ENCODE peak calls at places on chromosome 12, in nine cellular contexts. Z is thyroid gland, G is adrenal gland, S is body of pancreas, T is ovary, L is sigmoid colon, V is heart left ventricle, A is Peyer's patch, C is suprapubic skin. I is an unnamed sample. For H3K4me1, the result is how much of the 10 kb centered on the place peaks cover.

GRCh38 chr12:108177131-108177530 is 48.0 kb downstream of the WSCD2 start:
- DNase-seq in Z (peak), G (no peak), S (no peak), T (no peak), L (no peak), V (no peak), A (no peak), C (no peak), I (no peak)

GRCh38 chr12:75568387-75568786 is 57.0 kb upstream of the KRR1 start:
- DNase-seq in Z (no peak), G (no peak), S (no peak), T (no peak), L (no peak), V (no peak), A (no peak), C (no peak), I (no peak)

GRCh38 chr12:100716949-100717732 is 77.4 kb upstream of the ANO4 start:
- DNase-seq in Z (no peak), G (no peak), S (no peak), T (peak), L (no peak), V (no peak), A (no peak), C (no peak), I (no peak)

GRCh38 chr12:43903686-43904085 is 67.8 kb downstream of the TMEM117 start:
- DNase-seq in Z (no peak), G (no peak), S (no peak), T (no peak), L (no peak), V (no peak), A (no peak), C (no peak), I (no peak)

GRCh38 chr12:11667159-11667558 is 17.7 kb downstream of the ETV6 start:
- DNase-seq in Z (no peak), G (no peak), S (no peak), T (no peak), L (no peak), V (no peak), A (no peak), C (no peak), I (no peak)

GRCh38 chr12:131188131-131189050 is 234.7 kb downstream of the ADGRD1 start:
- DNase-seq in Z (no peak), G (no peak), S (no peak), T (no peak), L (no peak), V (no peak), A (no peak), C (no peak), I (no peak)

GRCh38 chr12:109377139-109377685 is 29.5 kb downstream of the MYO1H start:
- DNase-seq in Z (no peak), G (no peak), S (no peak), T (no peak), L (no peak), V (no peak), A (no peak), C (no peak), I (no peak)

GRCh38 chr12:109358154-109358869 is 10.6 kb downstream of the MYO1H start:
- DNase-seq in Z (no peak), G (no peak), S (no peak), T (no peak), L (no peak), V (no peak), A (no peak), C (no peak), I (no peak)

GRCh38 chr12:58933068-58933681 is 12.9 kb upstream of the LRIG3 start:
- DNase-seq in Z (no peak), G (no peak), S (no peak), T (no peak), L (no peak), V (no peak), A (no peak), C (no peak), I (no peak)

GRCh38 chr12:115934877-115935276 is 342.6 kb downstream of the MED13L start:
- DNase-seq in Z (no peak), G (no peak), S (no peak), T (no peak), L (no peak), V (no peak), A (no peak), C (no peak), I (no peak)

GRCh38 chr12:126198516-126198915 is 1133.3 kb downstream of the AACS start:
- DNase-seq in Z (no peak), G (no peak), S (no peak), T (no peak), L (no peak), V (no peak), A (no peak), C (no peak), I (no peak)

GRCh38 chr12:51904951-51905471 is 2.3 kb upstream of the ACVRL1 start:
- DNase-seq in Z (no peak), G (no peak), S (peak), T (no peak), L (peak), V (peak), A (no peak), C (peak), I (peak)

GRCh38 chr12:79487386-79488110 is 203.2 kb downstream of the PAWR start:
- DNase-seq in Z (no peak), G (no peak), S (no peak), T (no peak), L (no peak), V (no peak), A (no peak), C (no peak), I (no peak)

GRCh38 chr12:12606793-12607589 is 4.7 kb upstream of the CREBL2 start:
- DNase-seq in Z (no peak), G (no peak), S (no peak), T (no peak), L (no peak), V (no peak), A (no peak), C (no peak), I (no peak)

DNA sequence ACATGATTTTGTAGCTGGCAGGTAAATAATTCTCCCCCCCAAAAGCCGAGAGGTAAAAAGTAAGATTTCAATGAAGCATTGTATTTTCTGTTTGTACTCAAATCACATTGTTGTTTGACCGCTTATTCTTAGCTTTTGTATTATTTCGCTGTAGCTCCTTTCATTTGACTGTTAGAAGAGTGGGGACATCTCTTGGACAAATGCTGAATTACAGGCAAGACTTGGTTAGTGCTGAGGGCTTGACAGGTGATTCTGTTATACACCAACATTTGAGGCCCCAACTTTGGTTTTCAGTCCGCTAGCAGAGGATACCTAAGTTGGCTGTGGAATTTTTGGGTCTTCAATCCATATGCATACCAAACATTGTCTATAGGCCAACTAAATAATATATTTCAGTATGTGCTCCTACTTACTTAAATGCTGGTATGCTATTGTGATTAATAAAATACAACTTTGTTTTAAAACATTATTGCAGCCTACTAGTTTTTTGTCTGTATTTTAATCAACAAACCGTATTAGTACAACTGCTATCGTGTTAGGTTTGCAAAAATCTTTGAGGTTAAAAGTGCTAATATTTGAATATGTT is 102.2 kb downstream of the ERC1 start:
- DNase-seq in Z (no peak), G (peak), S (peak), T (no peak), L (no peak), V (peak), A (no peak), C (no peak), I (no peak)
- H3K4me1 ChIP-seq in Z (under half), G (under half), S (under half), T (under half), L (under half), V (under half), A (under half), C (under half), I (under half)

DNA sequence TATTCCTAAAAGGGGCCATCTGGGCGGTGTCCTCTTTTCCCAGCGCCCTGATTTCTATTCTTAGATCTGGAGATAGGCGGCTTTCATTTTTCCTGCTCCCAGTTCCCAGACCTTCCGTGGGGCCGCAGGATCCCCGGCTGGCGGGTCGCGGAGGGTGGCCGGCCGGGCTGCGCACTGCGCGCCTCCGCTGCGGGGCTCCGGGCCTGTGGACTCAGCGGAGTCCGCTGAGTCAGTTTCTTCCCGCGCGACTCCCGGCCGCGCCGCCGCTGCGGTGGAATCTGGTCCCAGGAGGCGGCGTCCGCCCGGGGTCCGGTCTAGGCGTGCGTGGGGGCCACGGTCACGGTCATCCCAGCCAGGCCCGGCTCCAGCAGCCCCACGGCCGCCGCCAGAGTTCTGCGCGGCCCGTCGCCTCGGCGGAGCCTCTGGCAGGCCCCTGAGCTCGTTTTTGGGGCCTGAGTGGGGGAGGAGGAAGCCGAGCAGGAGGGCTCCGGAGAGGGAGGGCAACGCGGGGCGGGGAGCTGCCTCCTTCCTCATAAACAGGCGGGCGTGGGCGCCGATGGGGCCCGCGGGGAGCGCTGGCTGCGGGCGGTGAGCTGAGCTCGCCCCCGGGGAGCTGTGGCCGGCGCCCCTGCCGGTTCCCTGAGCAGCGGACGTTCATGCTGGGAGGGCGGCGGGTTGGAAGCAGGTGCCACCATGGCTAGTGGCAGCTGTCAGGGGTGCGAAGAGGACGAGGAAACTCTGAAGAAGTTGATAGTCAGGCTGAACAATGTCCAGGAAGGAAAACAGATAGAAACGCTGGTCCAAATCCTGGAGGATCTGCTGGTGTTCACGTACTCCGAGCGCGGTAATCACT is at the start of gene LRRK2:
- DNase-seq in Z (peak), G (peak), S (peak), T (peak), L (peak), V (peak), A (peak), C (peak), I (peak)
- TF ChIP-seq POLR2A in Z (peak), G (peak), S (peak), T (peak), L (peak), V (no peak), A (peak), C (peak), I (peak)

GRCh38 chr12:54390176-54390667 is 5.7 kb upstream of the ZNF385A start:
- DNase-seq in Z (peak), G (no peak), S (no peak), T (no peak), L (no peak), V (no peak), A (no peak), C (no peak), I (no peak)
- H3K4me1 ChIP-seq in Z (under half), G (under half), S (under half), T (under half), L (under half), V (half or more), A (under half), C (half or more), I (under half)

GRCh38 chr12:112153181-112153899 is 28.0 kb downstream of the TRAFD1 start:
- DNase-seq in Z (no peak), G (no peak), S (no peak), T (no peak), L (no peak), V (no peak), A (no peak), C (no peak), I (no peak)
- TF ChIP-seq POLR2A in Z (no peak), G (no peak), S (no peak), T (no peak), L (no peak), V (no peak), A (no peak), C (no peak), I (no peak)

DNA sequence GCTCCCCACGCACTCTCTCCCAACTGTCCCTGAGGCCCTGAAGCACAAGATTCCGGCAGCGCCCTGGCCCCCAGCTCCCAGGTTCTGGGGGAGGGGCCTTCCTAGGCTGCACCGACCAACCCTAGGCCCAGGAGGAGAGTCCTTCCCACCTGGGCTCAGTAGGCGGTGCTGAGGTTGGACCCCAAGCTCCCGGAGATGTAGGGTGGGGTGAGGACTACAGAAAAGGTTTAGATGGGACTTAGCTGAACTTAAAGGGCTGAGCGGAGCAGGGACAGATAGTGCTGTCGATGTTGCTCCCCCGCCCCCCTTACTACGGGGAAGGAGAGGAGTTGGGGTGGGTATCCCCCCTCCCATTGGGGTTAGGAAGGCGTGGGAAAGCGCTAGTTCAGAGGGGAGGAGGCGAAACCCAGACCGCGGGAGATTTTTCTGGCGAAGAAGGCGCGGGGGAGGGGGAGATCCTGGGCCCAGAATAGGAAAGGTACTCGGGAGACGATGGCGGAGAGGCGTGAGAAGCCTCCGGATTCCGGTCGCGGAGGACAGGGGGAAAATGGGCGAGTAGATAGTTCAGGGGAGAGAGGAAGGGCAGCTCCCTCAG is 4.2 kb upstream of the BAZ2A start:
- DNase-seq in Z (peak), G (peak), S (peak), T (peak), L (no peak), V (peak), A (peak), C (peak), I (peak)
- H3K4me1 ChIP-seq in Z (under half), G (under half), S (half or more), T (under half), L (half or more), V (half or more), A (half or more), C (half or more), I (under half)

DNA sequence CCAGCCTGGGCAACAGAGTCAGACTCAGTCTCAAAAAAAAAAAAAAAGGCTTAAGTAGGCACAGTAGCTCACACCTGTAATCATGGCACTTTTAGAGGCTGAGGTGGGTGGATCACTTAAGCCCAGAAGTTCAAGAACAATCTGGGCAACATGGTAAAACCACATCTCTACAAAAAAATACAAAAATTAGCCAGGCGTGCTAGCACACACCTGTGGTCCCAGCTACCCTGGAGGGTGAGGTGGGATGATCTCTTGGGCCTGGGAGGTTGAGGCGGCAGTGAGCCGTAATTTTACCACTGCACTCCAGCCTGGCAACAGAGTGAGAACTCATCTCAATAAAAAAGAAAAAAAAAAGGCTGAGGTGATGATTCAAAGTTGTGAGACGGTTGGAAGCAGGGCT is 9.1 kb upstream of the RESF1 start:
- DNase-seq in Z (no peak), G (no peak), S (no peak), T (no peak), L (no peak), V (no peak), A (no peak), C (no peak), I (no peak)
- TF ChIP-seq POLR2A in Z (no peak), G (no peak), S (no peak), T (no peak), L (no peak), V (no peak), A (no peak), C (no peak), I (no peak)

GRCh38 chr12:6076776-6077700 is 47.4 kb downstream of the VWF start:
- DNase-seq in Z (no peak), G (no peak), S (no peak), T (no peak), L (no peak), V (no peak), A (no peak), C (no peak), I (no peak)
- H3K4me1 ChIP-seq in Z (under half), G (under half), S (under half), T (under half), L (under half), V (under half), A (under half), C (under half), I (under half)

DNA sequence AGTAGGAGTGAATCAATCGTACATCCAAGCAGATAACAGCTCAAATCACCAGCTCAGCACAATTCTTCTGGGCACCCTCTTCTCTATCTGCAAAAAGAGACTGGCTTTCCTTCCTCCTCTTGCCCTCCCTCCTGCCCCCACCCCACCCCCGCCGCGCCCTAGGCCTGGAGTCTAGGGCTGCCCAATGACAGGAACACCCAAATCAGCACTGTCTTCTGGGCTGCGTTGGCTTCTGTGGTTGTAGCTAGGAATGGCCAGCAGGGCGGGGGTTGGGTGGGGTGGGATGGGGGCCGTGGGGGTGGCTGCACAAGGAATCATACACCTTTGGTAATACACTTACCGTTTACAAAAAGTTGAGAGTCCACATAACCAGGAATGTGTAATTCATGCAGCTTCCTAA is 28.0 kb upstream of the TMCC3 start:
- DNase-seq in Z (no peak), G (no peak), S (no peak), T (no peak), L (no peak), V (no peak), A (no peak), C (no peak), I (no peak)
- TF ChIP-seq POLR2A in Z (no peak), G (no peak), S (no peak), T (no peak), L (no peak), V (no peak), A (no peak), C (no peak), I (no peak)

GRCh38 chr12:27616356-27617150 is 79.7 kb upstream of the REP15 start:
- DNase-seq in Z (peak), G (no peak), S (no peak), T (no peak), L (no peak), V (no peak), A (no peak), C (no peak), I (no peak)
- H3K4me1 ChIP-seq in Z (under half), G (under half), S (under half), T (under half), L (under half), V (under half), A (under half), C (under half), I (under half)